ENCODE peak calls at places on chromosomes 11 and 22, in ten cellular contexts. One of them, this sample, is unnamed.

GRCh38 chr11:126884192-126884973 is 116.2 kb downstream of the KIRREL3 start:
- DNase-seq in SW 1271: no peak
- DNase-seq in left colon: no peak
- DNase-seq in ureter: no peak
- DNase-seq in OCI-LY7: no peak
- DNase-seq in activated CD4-positive, alpha-beta T cell treated with anti-CD3 and anti-CD28 coated beads, Interleukin-2, amount 50 U/mL, for 4 hours: no peak
- DNase-seq in CMK: no peak
- DNase-seq in IMR-90: no peak
- DNase-seq in fibroblast of gingiva: no peak
- DNase-seq in amniotic stem cell: no peak
- DNase-seq in this sample: no peak

GRCh38 chr11:1640076-1640946 is 10.7 kb downstream of the KRTAP5-5 start:
- DNase-seq in SW 1271: no peak
- DNase-seq in left colon: peak
- DNase-seq in ureter: no peak
- DNase-seq in OCI-LY7: peak
- DNase-seq in activated CD4-positive, alpha-beta T cell treated with anti-CD3 and anti-CD28 coated beads, Interleukin-2, amount 50 U/mL, for 4 hours: peak
- DNase-seq in CMK: no peak
- DNase-seq in IMR-90: no peak
- DNase-seq in fibroblast of gingiva: no peak
- DNase-seq in amniotic stem cell: no peak
- DNase-seq in this sample: peak

GRCh38 chr11:8566613-8567210 is 27.3 kb downstream of the STK33 start:
- DNase-seq in SW 1271: peak
- DNase-seq in left colon: peak
- DNase-seq in ureter: no peak
- DNase-seq in OCI-LY7: peak
- DNase-seq in activated CD4-positive, alpha-beta T cell treated with anti-CD3 and anti-CD28 coated beads, Interleukin-2, amount 50 U/mL, for 4 hours: no peak
- DNase-seq in CMK: no peak
- DNase-seq in IMR-90: peak
- DNase-seq in fibroblast of gingiva: peak
- DNase-seq in amniotic stem cell: peak
- DNase-seq in this sample: peak

GRCh38 chr11:57778318-57779037 is 16.9 kb downstream of the CTNND1 start:
- DNase-seq in SW 1271: peak
- DNase-seq in left colon: peak
- DNase-seq in ureter: peak
- DNase-seq in OCI-LY7: no peak
- DNase-seq in activated CD4-positive, alpha-beta T cell treated with anti-CD3 and anti-CD28 coated beads, Interleukin-2, amount 50 U/mL, for 4 hours: no peak
- DNase-seq in CMK: no peak
- DNase-seq in IMR-90: peak
- DNase-seq in fibroblast of gingiva: peak
- DNase-seq in amniotic stem cell: peak
- DNase-seq in this sample: peak

GRCh38 chr11:133191931-133192330 is 340.4 kb downstream of the OPCML start:
- DNase-seq in SW 1271: no peak
- DNase-seq in left colon: no peak
- DNase-seq in ureter: no peak
- DNase-seq in OCI-LY7: no peak
- DNase-seq in activated CD4-positive, alpha-beta T cell treated with anti-CD3 and anti-CD28 coated beads, Interleukin-2, amount 50 U/mL, for 4 hours: no peak
- DNase-seq in CMK: no peak
- DNase-seq in IMR-90: no peak
- DNase-seq in fibroblast of gingiva: no peak
- DNase-seq in amniotic stem cell: no peak
- DNase-seq in this sample: no peak

GRCh38 chr22:43537019-43537585 is 125.3 kb downstream of the MPPED1 start:
- DNase-seq in SW 1271: no peak
- DNase-seq in left colon: no peak
- DNase-seq in ureter: peak
- DNase-seq in OCI-LY7: peak
- DNase-seq in activated CD4-positive, alpha-beta T cell treated with anti-CD3 and anti-CD28 coated beads, Interleukin-2, amount 50 U/mL, for 4 hours: no peak
- DNase-seq in CMK: peak
- DNase-seq in IMR-90: no peak
- DNase-seq in fibroblast of gingiva: no peak
- DNase-seq in amniotic stem cell: no peak
- DNase-seq in this sample: no peak

GRCh38 chr11:6502382-6502781 is 5.3 kb downstream of the DNHD1 start:
- DNase-seq in SW 1271: no peak
- DNase-seq in left colon: no peak
- DNase-seq in ureter: no peak
- DNase-seq in OCI-LY7: no peak
- DNase-seq in activated CD4-positive, alpha-beta T cell treated with anti-CD3 and anti-CD28 coated beads, Interleukin-2, amount 50 U/mL, for 4 hours: no peak
- DNase-seq in CMK: no peak
- DNase-seq in IMR-90: no peak
- DNase-seq in fibroblast of gingiva: no peak
- DNase-seq in amniotic stem cell: no peak
- DNase-seq in this sample: no peak

GRCh38 chr22:19397729-19398094 is 33.8 kb downstream of the HIRA start:
- DNase-seq in SW 1271: no peak
- DNase-seq in left colon: no peak
- DNase-seq in ureter: no peak
- DNase-seq in OCI-LY7: no peak
- DNase-seq in activated CD4-positive, alpha-beta T cell treated with anti-CD3 and anti-CD28 coated beads, Interleukin-2, amount 50 U/mL, for 4 hours: no peak
- DNase-seq in CMK: no peak
- DNase-seq in IMR-90: no peak
- DNase-seq in fibroblast of gingiva: no peak
- DNase-seq in amniotic stem cell: no peak
- DNase-seq in this sample: no peak

GRCh38 chr22:19942886-19943664 is 1.5 kb upstream of the TXNRD2 start:
- DNase-seq in SW 1271: no peak
- DNase-seq in left colon: no peak
- DNase-seq in ureter: no peak
- DNase-seq in OCI-LY7: peak
- DNase-seq in activated CD4-positive, alpha-beta T cell treated with anti-CD3 and anti-CD28 coated beads, Interleukin-2, amount 50 U/mL, for 4 hours: no peak
- DNase-seq in CMK: no peak
- DNase-seq in IMR-90: peak
- DNase-seq in fibroblast of gingiva: peak
- DNase-seq in amniotic stem cell: peak
- DNase-seq in this sample: peak

GRCh38 chr11:31106963-31107576 is 262.5 kb downstream of the DCDC1 start:
- DNase-seq in SW 1271: no peak
- DNase-seq in left colon: peak
- DNase-seq in ureter: no peak
- DNase-seq in OCI-LY7: peak
- DNase-seq in activated CD4-positive, alpha-beta T cell treated with anti-CD3 and anti-CD28 coated beads, Interleukin-2, amount 50 U/mL, for 4 hours: peak
- DNase-seq in CMK: peak
- DNase-seq in IMR-90: peak
- DNase-seq in fibroblast of gingiva: no peak
- DNase-seq in amniotic stem cell: no peak
- DNase-seq in this sample: peak

GRCh38 chr11:119518746-119519382 is 95.9 kb upstream of the THY1 start:
- DNase-seq in SW 1271: no peak
- DNase-seq in left colon: no peak
- DNase-seq in ureter: no peak
- DNase-seq in OCI-LY7: peak
- DNase-seq in activated CD4-positive, alpha-beta T cell treated with anti-CD3 and anti-CD28 coated beads, Interleukin-2, amount 50 U/mL, for 4 hours: no peak
- DNase-seq in CMK: no peak
- DNase-seq in IMR-90: peak
- DNase-seq in fibroblast of gingiva: no peak
- DNase-seq in amniotic stem cell: no peak
- DNase-seq in this sample: peak

GRCh38 chr11:66752148-66752547 is 23.1 kb upstream of the SPTBN2 start:
- DNase-seq in SW 1271: no peak
- DNase-seq in left colon: no peak
- DNase-seq in ureter: no peak
- DNase-seq in OCI-LY7: no peak
- DNase-seq in activated CD4-positive, alpha-beta T cell treated with anti-CD3 and anti-CD28 coated beads, Interleukin-2, amount 50 U/mL, for 4 hours: no peak
- DNase-seq in CMK: no peak
- DNase-seq in IMR-90: no peak
- DNase-seq in fibroblast of gingiva: no peak
- DNase-seq in amniotic stem cell: no peak
- DNase-seq in this sample: no peak

GRCh38 chr22:44243761-44244160 is 63.0 kb downstream of the PARVG start:
- DNase-seq in SW 1271: no peak
- DNase-seq in left colon: no peak
- DNase-seq in ureter: no peak
- DNase-seq in OCI-LY7: no peak
- DNase-seq in activated CD4-positive, alpha-beta T cell treated with anti-CD3 and anti-CD28 coated beads, Interleukin-2, amount 50 U/mL, for 4 hours: no peak
- DNase-seq in CMK: no peak
- DNase-seq in IMR-90: no peak
- DNase-seq in fibroblast of gingiva: no peak
- DNase-seq in amniotic stem cell: no peak
- DNase-seq in this sample: no peak

GRCh38 chr22:26573026-26573662 is 16.8 kb downstream of the TPST2 start:
- DNase-seq in SW 1271: no peak
- DNase-seq in left colon: peak
- DNase-seq in ureter: no peak
- DNase-seq in OCI-LY7: no peak
- DNase-seq in activated CD4-positive, alpha-beta T cell treated with anti-CD3 and anti-CD28 coated beads, Interleukin-2, amount 50 U/mL, for 4 hours: no peak
- DNase-seq in CMK: no peak
- DNase-seq in IMR-90: peak
- DNase-seq in fibroblast of gingiva: no peak
- DNase-seq in amniotic stem cell: no peak
- DNase-seq in this sample: no peak

GRCh38 chr11:14587203-14587602 is 56.4 kb upstream of the PDE3B start:
- DNase-seq in SW 1271: no peak
- DNase-seq in left colon: no peak
- DNase-seq in ureter: no peak
- DNase-seq in OCI-LY7: no peak
- DNase-seq in activated CD4-positive, alpha-beta T cell treated with anti-CD3 and anti-CD28 coated beads, Interleukin-2, amount 50 U/mL, for 4 hours: no peak
- DNase-seq in CMK: no peak
- DNase-seq in IMR-90: no peak
- DNase-seq in fibroblast of gingiva: no peak
- DNase-seq in amniotic stem cell: no peak
- DNase-seq in this sample: no peak

GRCh38 chr11:65538915-65539374 is 14.1 kb downstream of the SCYL1 start:
- DNase-seq in SW 1271: no peak
- DNase-seq in left colon: no peak
- DNase-seq in ureter: no peak
- DNase-seq in OCI-LY7: no peak
- DNase-seq in activated CD4-positive, alpha-beta T cell treated with anti-CD3 and anti-CD28 coated beads, Interleukin-2, amount 50 U/mL, for 4 hours: no peak
- DNase-seq in CMK: no peak
- DNase-seq in IMR-90: no peak
- DNase-seq in fibroblast of gingiva: no peak
- DNase-seq in amniotic stem cell: no peak
- DNase-seq in this sample: no peak

GRCh38 chr22:32587449-32587848 is 112.8 kb downstream of the FBXO7 start:
- DNase-seq in SW 1271: no peak
- DNase-seq in left colon: no peak
- DNase-seq in ureter: peak
- DNase-seq in OCI-LY7: no peak
- DNase-seq in activated CD4-positive, alpha-beta T cell treated with anti-CD3 and anti-CD28 coated beads, Interleukin-2, amount 50 U/mL, for 4 hours: no peak
- DNase-seq in CMK: no peak
- DNase-seq in IMR-90: no peak
- DNase-seq in fibroblast of gingiva: no peak
- DNase-seq in amniotic stem cell: no peak
- DNase-seq in this sample: peak

GRCh38 chr11:702731-703461 is 3.1 kb upstream of the EPS8L2 start:
- DNase-seq in SW 1271: no peak
- DNase-seq in left colon: peak
- DNase-seq in ureter: peak
- DNase-seq in OCI-LY7: no peak
- DNase-seq in activated CD4-positive, alpha-beta T cell treated with anti-CD3 and anti-CD28 coated beads, Interleukin-2, amount 50 U/mL, for 4 hours: no peak
- DNase-seq in CMK: no peak
- DNase-seq in IMR-90: no peak
- DNase-seq in fibroblast of gingiva: peak
- DNase-seq in amniotic stem cell: no peak
- DNase-seq in this sample: no peak

GRCh38 chr11:84645988-84646689 is 981.0 kb downstream of the DLG2 start:
- DNase-seq in SW 1271: no peak
- DNase-seq in left colon: peak
- DNase-seq in ureter: no peak
- DNase-seq in OCI-LY7: no peak
- DNase-seq in activated CD4-positive, alpha-beta T cell treated with anti-CD3 and anti-CD28 coated beads, Interleukin-2, amount 50 U/mL, for 4 hours: no peak
- DNase-seq in CMK: no peak
- DNase-seq in IMR-90: no peak
- DNase-seq in fibroblast of gingiva: no peak
- DNase-seq in amniotic stem cell: no peak
- DNase-seq in this sample: no peak

GRCh38 chr22:20656516-20656901 is 117.4 kb upstream of the SERPIND1 start:
- DNase-seq in SW 1271: no peak
- DNase-seq in left colon: no peak
- DNase-seq in ureter: no peak
- DNase-seq in OCI-LY7: no peak
- DNase-seq in activated CD4-positive, alpha-beta T cell treated with anti-CD3 and anti-CD28 coated beads, Interleukin-2, amount 50 U/mL, for 4 hours: no peak
- DNase-seq in CMK: no peak
- DNase-seq in IMR-90: no peak
- DNase-seq in fibroblast of gingiva: no peak
- DNase-seq in amniotic stem cell: no peak
- DNase-seq in this sample: no peak

GRCh38 chr22:40855104-40855959 is 1.1 kb downstream of the ST13 start:
- DNase-seq in SW 1271: no peak
- DNase-seq in left colon: peak
- DNase-seq in ureter: no peak
- DNase-seq in OCI-LY7: no peak
- DNase-seq in activated CD4-positive, alpha-beta T cell treated with anti-CD3 and anti-CD28 coated beads, Interleukin-2, amount 50 U/mL, for 4 hours: no peak
- DNase-seq in CMK: no peak
- DNase-seq in IMR-90: no peak
- DNase-seq in fibroblast of gingiva: peak
- DNase-seq in amniotic stem cell: no peak
- DNase-seq in this sample: peak

GRCh38 chr11:36376315-36376887 is 80.3 kb downstream of the PRR5L start:
- DNase-seq in SW 1271: no peak
- DNase-seq in left colon: peak
- DNase-seq in ureter: peak
- DNase-seq in OCI-LY7: no peak
- DNase-seq in activated CD4-positive, alpha-beta T cell treated with anti-CD3 and anti-CD28 coated beads, Interleukin-2, amount 50 U/mL, for 4 hours: no peak
- DNase-seq in CMK: no peak
- DNase-seq in IMR-90: peak
- DNase-seq in fibroblast of gingiva: peak
- DNase-seq in amniotic stem cell: peak
- DNase-seq in this sample: peak

This sample was measured in choroid plexus epithelial cell.